ENCODE peak calls at places on chromosomes 12 and 14, in ten cellular contexts. One of them, this sample, is unnamed.

GRCh38 chr14:76191297-76191696 is 39.6 kb downstream of the GPATCH2L start:
- DNase-seq in mammary epithelial cell: no peak
- DNase-seq in T-helper 22 cell: no peak
- DNase-seq in GM20000: no peak
- DNase-seq in activated CD4-positive, alpha-beta T cell treated with anti-CD3 and anti-CD28 coated beads for 36 hours: no peak
- DNase-seq in HTR-8/SVneo: no peak
- DNase-seq in neural crest cell: no peak
- DNase-seq in GM23248: no peak
- DNase-seq in HS-27A: no peak
- DNase-seq in NCI-H446 treated with DMSO at 0.1 percent for 48 hours: no peak
- DNase-seq in this sample: no peak

GRCh38 chr12:76874491-76875190 is 4.2 kb downstream of the CSRP2 start:
- DNase-seq in mammary epithelial cell: no peak
- DNase-seq in T-helper 22 cell: no peak
- DNase-seq in GM20000: no peak
- DNase-seq in activated CD4-positive, alpha-beta T cell treated with anti-CD3 and anti-CD28 coated beads for 36 hours: no peak
- DNase-seq in HTR-8/SVneo: no peak
- DNase-seq in neural crest cell: no peak
- DNase-seq in GM23248: no peak
- DNase-seq in HS-27A: no peak
- DNase-seq in NCI-H446 treated with DMSO at 0.1 percent for 48 hours: no peak
- DNase-seq in this sample: no peak

GRCh38 chr12:89962648-89963047 is 254.0 kb upstream of the ATP2B1 start:
- DNase-seq in mammary epithelial cell: no peak
- DNase-seq in T-helper 22 cell: no peak
- DNase-seq in GM20000: no peak
- DNase-seq in activated CD4-positive, alpha-beta T cell treated with anti-CD3 and anti-CD28 coated beads for 36 hours: no peak
- DNase-seq in HTR-8/SVneo: no peak
- DNase-seq in neural crest cell: no peak
- DNase-seq in GM23248: peak; percentile 19
- DNase-seq in HS-27A: no peak
- DNase-seq in NCI-H446 treated with DMSO at 0.1 percent for 48 hours: no peak
- DNase-seq in this sample: no peak

GRCh38 chr12:116916714-116917114 is 6.0 kb downstream of the FBXW8 start:
- DNase-seq in mammary epithelial cell: peak; percentile 71
- DNase-seq in T-helper 22 cell: peak; percentile 7
- DNase-seq in GM20000: peak; percentile 33
- DNase-seq in activated CD4-positive, alpha-beta T cell treated with anti-CD3 and anti-CD28 coated beads for 36 hours: peak; percentile 66
- DNase-seq in HTR-8/SVneo: peak; percentile 79
- DNase-seq in neural crest cell: no peak
- DNase-seq in GM23248: peak; percentile 76
- DNase-seq in HS-27A: peak; percentile 75
- DNase-seq in NCI-H446 treated with DMSO at 0.1 percent for 48 hours: no peak
- DNase-seq in this sample: no peak

GRCh38 chr12:3630621-3631271 is 122.2 kb downstream of the CRACR2A start:
- DNase-seq in mammary epithelial cell: no peak
- DNase-seq in T-helper 22 cell: no peak
- DNase-seq in GM20000: no peak
- DNase-seq in activated CD4-positive, alpha-beta T cell treated with anti-CD3 and anti-CD28 coated beads for 36 hours: no peak
- DNase-seq in HTR-8/SVneo: no peak
- DNase-seq in neural crest cell: no peak
- DNase-seq in GM23248: no peak
- DNase-seq in HS-27A: no peak
- DNase-seq in NCI-H446 treated with DMSO at 0.1 percent for 48 hours: no peak
- DNase-seq in this sample: no peak

GRCh38 chr12:106119301-106119700 is 19.5 kb downstream of the NUAK1 start:
- DNase-seq in mammary epithelial cell: no peak
- DNase-seq in T-helper 22 cell: no peak
- DNase-seq in GM20000: no peak
- DNase-seq in activated CD4-positive, alpha-beta T cell treated with anti-CD3 and anti-CD28 coated beads for 36 hours: no peak
- DNase-seq in HTR-8/SVneo: no peak
- DNase-seq in neural crest cell: no peak
- DNase-seq in GM23248: no peak
- DNase-seq in HS-27A: no peak
- DNase-seq in NCI-H446 treated with DMSO at 0.1 percent for 48 hours: no peak
- DNase-seq in this sample: no peak

GRCh38 chr12:67355428-67356385 is 86.5 kb downstream of the CAND1 start:
- DNase-seq in mammary epithelial cell: peak; percentile 39
- DNase-seq in T-helper 22 cell: no peak
- DNase-seq in GM20000: peak; percentile 33
- DNase-seq in activated CD4-positive, alpha-beta T cell treated with anti-CD3 and anti-CD28 coated beads for 36 hours: peak; percentile 22
- DNase-seq in HTR-8/SVneo: peak; percentile 28
- DNase-seq in neural crest cell: peak; percentile 3
- DNase-seq in GM23248: peak; percentile 81
- DNase-seq in HS-27A: peak; percentile 34
- DNase-seq in NCI-H446 treated with DMSO at 0.1 percent for 48 hours: peak; percentile 74
- DNase-seq in this sample: no peak

GRCh38 chr12:57719777-57720605 is 18.6 kb downstream of the AGAP2 start:
- DNase-seq in mammary epithelial cell: no peak
- DNase-seq in T-helper 22 cell: no peak
- DNase-seq in GM20000: no peak
- DNase-seq in activated CD4-positive, alpha-beta T cell treated with anti-CD3 and anti-CD28 coated beads for 36 hours: no peak
- DNase-seq in HTR-8/SVneo: no peak
- DNase-seq in neural crest cell: no peak
- DNase-seq in GM23248: no peak
- DNase-seq in HS-27A: no peak
- DNase-seq in NCI-H446 treated with DMSO at 0.1 percent for 48 hours: no peak
- DNase-seq in this sample: no peak

GRCh38 chr14:96925422-96925821 is 128.2 kb downstream of the VRK1 start:
- DNase-seq in mammary epithelial cell: no peak
- DNase-seq in T-helper 22 cell: no peak
- DNase-seq in GM20000: no peak
- DNase-seq in activated CD4-positive, alpha-beta T cell treated with anti-CD3 and anti-CD28 coated beads for 36 hours: no peak
- DNase-seq in HTR-8/SVneo: no peak
- DNase-seq in neural crest cell: no peak
- DNase-seq in GM23248: no peak
- DNase-seq in HS-27A: no peak
- DNase-seq in NCI-H446 treated with DMSO at 0.1 percent for 48 hours: no peak
- DNase-seq in this sample: no peak

GRCh38 chr14:74501135-74501614 is 7.6 kb downstream of the ISCA2 start:
- DNase-seq in mammary epithelial cell: peak; percentile 66
- DNase-seq in T-helper 22 cell: no peak
- DNase-seq in GM20000: no peak
- DNase-seq in activated CD4-positive, alpha-beta T cell treated with anti-CD3 and anti-CD28 coated beads for 36 hours: peak; percentile 27
- DNase-seq in HTR-8/SVneo: peak; percentile 68
- DNase-seq in neural crest cell: peak; percentile 59
- DNase-seq in GM23248: peak; percentile 87
- DNase-seq in HS-27A: no peak
- DNase-seq in NCI-H446 treated with DMSO at 0.1 percent for 48 hours: peak; percentile 29
- DNase-seq in this sample: peak; percentile 70

GRCh38 chr12:109178532-109178931 is 62.1 kb downstream of the ACACB start:
- DNase-seq in mammary epithelial cell: no peak
- DNase-seq in T-helper 22 cell: no peak
- DNase-seq in GM20000: no peak
- DNase-seq in activated CD4-positive, alpha-beta T cell treated with anti-CD3 and anti-CD28 coated beads for 36 hours: no peak
- DNase-seq in HTR-8/SVneo: no peak
- DNase-seq in neural crest cell: no peak
- DNase-seq in GM23248: no peak
- DNase-seq in HS-27A: no peak
- DNase-seq in NCI-H446 treated with DMSO at 0.1 percent for 48 hours: no peak
- DNase-seq in this sample: no peak

GRCh38 chr14:77965919-77966435 is 166.1 kb downstream of the ADCK1 start:
- DNase-seq in mammary epithelial cell: peak; percentile 41
- DNase-seq in T-helper 22 cell: no peak
- DNase-seq in GM20000: peak; percentile 62
- DNase-seq in activated CD4-positive, alpha-beta T cell treated with anti-CD3 and anti-CD28 coated beads for 36 hours: peak; percentile 39
- DNase-seq in HTR-8/SVneo: no peak
- DNase-seq in neural crest cell: no peak
- DNase-seq in GM23248: peak; percentile 36
- DNase-seq in HS-27A: no peak
- DNase-seq in NCI-H446 treated with DMSO at 0.1 percent for 48 hours: no peak
- DNase-seq in this sample: no peak

GRCh38 chr14:99989032-99989431 is 76.2 kb upstream of the EVL start:
- DNase-seq in mammary epithelial cell: no peak
- DNase-seq in T-helper 22 cell: no peak
- DNase-seq in GM20000: no peak
- DNase-seq in activated CD4-positive, alpha-beta T cell treated with anti-CD3 and anti-CD28 coated beads for 36 hours: no peak
- DNase-seq in HTR-8/SVneo: no peak
- DNase-seq in neural crest cell: no peak
- DNase-seq in GM23248: no peak
- DNase-seq in HS-27A: no peak
- DNase-seq in NCI-H446 treated with DMSO at 0.1 percent for 48 hours: no peak
- DNase-seq in this sample: no peak

GRCh38 chr12:49487605-49488004 is 51.2 kb upstream of the KCNH3 start:
- DNase-seq in mammary epithelial cell: no peak
- DNase-seq in T-helper 22 cell: no peak
- DNase-seq in GM20000: no peak
- DNase-seq in activated CD4-positive, alpha-beta T cell treated with anti-CD3 and anti-CD28 coated beads for 36 hours: no peak
- DNase-seq in HTR-8/SVneo: no peak
- DNase-seq in neural crest cell: no peak
- DNase-seq in GM23248: no peak
- DNase-seq in HS-27A: no peak
- DNase-seq in NCI-H446 treated with DMSO at 0.1 percent for 48 hours: no peak
- DNase-seq in this sample: no peak

GRCh38 chr14:34470319-34470718 is 8.3 kb upstream of the SPTSSA start:
- DNase-seq in mammary epithelial cell: no peak
- DNase-seq in T-helper 22 cell: no peak
- DNase-seq in GM20000: no peak
- DNase-seq in activated CD4-positive, alpha-beta T cell treated with anti-CD3 and anti-CD28 coated beads for 36 hours: no peak
- DNase-seq in HTR-8/SVneo: no peak
- DNase-seq in neural crest cell: no peak
- DNase-seq in GM23248: no peak
- DNase-seq in HS-27A: no peak
- DNase-seq in NCI-H446 treated with DMSO at 0.1 percent for 48 hours: no peak
- DNase-seq in this sample: no peak

GRCh38 chr12:89861086-89861485 is 152.4 kb upstream of the ATP2B1 start:
- DNase-seq in mammary epithelial cell: peak; percentile 30
- DNase-seq in T-helper 22 cell: no peak
- DNase-seq in GM20000: no peak
- DNase-seq in activated CD4-positive, alpha-beta T cell treated with anti-CD3 and anti-CD28 coated beads for 36 hours: peak; percentile 51
- DNase-seq in HTR-8/SVneo: no peak
- DNase-seq in neural crest cell: no peak
- DNase-seq in GM23248: no peak
- DNase-seq in HS-27A: no peak
- DNase-seq in NCI-H446 treated with DMSO at 0.1 percent for 48 hours: no peak
- DNase-seq in this sample: no peak

GRCh38 chr14:105855893-105856675 is 329.7 kb downstream of the TMEM121 start:
- DNase-seq in mammary epithelial cell: no peak
- DNase-seq in T-helper 22 cell: no peak
- DNase-seq in GM20000: peak; percentile 3
- DNase-seq in activated CD4-positive, alpha-beta T cell treated with anti-CD3 and anti-CD28 coated beads for 36 hours: no peak
- DNase-seq in HTR-8/SVneo: no peak
- DNase-seq in neural crest cell: no peak
- DNase-seq in GM23248: no peak
- DNase-seq in HS-27A: no peak
- DNase-seq in NCI-H446 treated with DMSO at 0.1 percent for 48 hours: no peak
- DNase-seq in this sample: no peak

This sample was measured in tibial nerve.